ENCODE peak calls at places on chromosome X, in four cellular contexts. M is astrocyte, J is GM20000, H is suprapubic skin. E is an unnamed sample.
A peak's percentile ranks its signal among the peaks of the same experiment; 100 is the strongest.

GRCh38 chrX:40094900-40095587 is 2.7 kb downstream of the BCOR start:
- DNase-seq in M (no peak), J (no peak), H (no peak), E (no peak)

GRCh38 chrX:16807976-16808542 is 21.8 kb downstream of the TXLNG start:
- DNase-seq in H (no peak), M (peak; percentile 19), J (no peak), E (no peak)

GRCh38 chrX:129523076-129524055 is at the start of gene SMARCA1:
- DNase-seq in M (peak; percentile 61), J (peak; percentile 6), H (peak; percentile 68), E (no peak)

GRCh38 chrX:39619182-39620009 is 478.4 kb downstream of the BCOR start:
- DNase-seq in M (no peak), J (no peak), H (no peak), E (no peak)

GRCh38 chrX:97027384-97027922 is 143.7 kb downstream of the RPA4 start:
- DNase-seq in M (peak; percentile 34), H (no peak), J (no peak), E (no peak)

GRCh38 chrX:104712515-104712914 is 146.5 kb downstream of the IL1RAPL2 start:
- DNase-seq in J (no peak), M (no peak), H (no peak), E (no peak)

GRCh38 chrX:3244955-3245354 is 101.5 kb downstream of the MXRA5 start:
- DNase-seq in J (no peak), H (no peak), M (no peak), E (no peak)

GRCh38 chrX:153818571-153819397 is 11.6 kb downstream of the PDZD4 start:
- DNase-seq in H (no peak), J (peak; percentile 62), M (no peak), E (peak; percentile 83)

GRCh38 chrX:69083785-69084184 is 81.5 kb downstream of the PJA1 start:
- DNase-seq in H (no peak), J (no peak), M (no peak), E (no peak)

GRCh38 chrX:9171841-9172240 is 137.9 kb upstream of the FAM9B start:
- DNase-seq in H (no peak), M (peak; percentile 70), J (no peak), E (no peak)

GRCh38 chrX:7448123-7448522 is 300.2 kb upstream of the PUDP start:
- DNase-seq in J (no peak), H (no peak), M (no peak), E (no peak)

GRCh38 chrX:132676102-132676501 is 187.3 kb upstream of the MBNL3 start:
- DNase-seq in H (no peak), J (no peak), M (no peak), E (no peak)

GRCh38 chrX:132677233-132677716 is 188.4 kb upstream of the MBNL3 start:
- DNase-seq in J (no peak), M (no peak), H (no peak), E (no peak)

GRCh38 chrX:132671229-132671641 is 182.4 kb upstream of the MBNL3 start:
- DNase-seq in J (no peak), H (no peak), M (peak; percentile 8), E (no peak)

GRCh38 chrX:132676561-132677186 is 187.8 kb upstream of the MBNL3 start:
- DNase-seq in M (no peak), J (no peak), H (no peak), E (no peak)
- TF ChIP-seq CTCF in M (no peak), J (no peak), H (no peak), E (peak; percentile 55)

GRCh38 chrX:11540532-11541377 is 125.0 kb downstream of the ARHGAP6 start:
- DNase-seq in H (no peak), J (peak; percentile 18), M (no peak), E (no peak)
- TF ChIP-seq CTCF in H (no peak), J (peak; percentile 8), M (no peak), E (peak; percentile 20)

GRCh38 chrX:115192244-115192700 is 3.1 kb downstream of the RBMXL3 start:
- DNase-seq in J (no peak), M (no peak), H (no peak), E (peak; percentile 88)

GRCh38 chrX:115189646-115190635 is 731 bp downstream of the RBMXL3 start:
- DNase-seq in M (no peak), H (no peak), J (no peak), E (no peak)

GRCh38 chrX:115190636-115191489 is 1.7 kb downstream of the RBMXL3 start:
- DNase-seq in H (no peak), J (no peak), M (no peak), E (no peak)

GRCh38 chrX:115189110-115189509 is at the start of gene RBMXL3:
- DNase-seq in M (no peak), H (no peak), J (no peak), E (no peak)

DNA sequence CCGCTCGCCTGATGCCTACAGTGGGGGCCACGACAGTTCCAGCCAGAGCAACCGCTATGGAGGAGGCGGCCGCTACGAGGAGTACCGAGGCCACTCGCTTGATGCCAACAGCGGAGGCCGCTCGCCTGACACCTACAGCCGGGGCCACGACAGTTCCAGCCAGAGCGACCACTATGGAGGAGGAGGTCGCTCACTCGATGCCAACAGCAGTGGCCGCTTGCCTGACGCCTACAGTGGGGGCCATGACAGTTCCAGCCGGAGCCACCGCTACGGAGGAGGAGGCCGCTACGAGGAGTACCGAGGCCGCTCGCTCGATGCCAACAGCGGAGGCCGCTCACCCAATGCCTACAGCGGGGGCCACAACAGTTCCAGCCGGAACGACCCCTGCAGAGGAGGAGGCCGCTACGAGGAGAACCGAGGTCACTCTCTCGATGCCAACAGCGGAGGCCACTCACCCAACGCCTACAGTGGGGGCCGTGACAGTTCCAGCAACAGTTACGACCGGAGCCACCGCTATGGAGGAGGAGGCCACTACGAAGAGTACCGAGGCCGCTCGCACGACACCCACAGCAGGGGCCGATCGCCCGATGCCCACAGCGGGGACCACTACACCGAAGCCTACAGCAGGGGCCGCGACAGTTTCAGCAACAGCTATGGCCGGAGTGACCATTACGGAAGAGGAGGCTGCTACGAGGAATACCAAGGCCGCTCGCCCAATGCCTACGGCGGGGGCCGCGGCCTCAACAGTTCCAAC is 2.5 kb downstream of the RBMXL3 start:
- DNase-seq in M (no peak), J (no peak), H (no peak), E (peak; percentile 90)
- TF ChIP-seq CTCF in M (no peak), J (no peak), H (no peak), E (no peak)

DNA sequence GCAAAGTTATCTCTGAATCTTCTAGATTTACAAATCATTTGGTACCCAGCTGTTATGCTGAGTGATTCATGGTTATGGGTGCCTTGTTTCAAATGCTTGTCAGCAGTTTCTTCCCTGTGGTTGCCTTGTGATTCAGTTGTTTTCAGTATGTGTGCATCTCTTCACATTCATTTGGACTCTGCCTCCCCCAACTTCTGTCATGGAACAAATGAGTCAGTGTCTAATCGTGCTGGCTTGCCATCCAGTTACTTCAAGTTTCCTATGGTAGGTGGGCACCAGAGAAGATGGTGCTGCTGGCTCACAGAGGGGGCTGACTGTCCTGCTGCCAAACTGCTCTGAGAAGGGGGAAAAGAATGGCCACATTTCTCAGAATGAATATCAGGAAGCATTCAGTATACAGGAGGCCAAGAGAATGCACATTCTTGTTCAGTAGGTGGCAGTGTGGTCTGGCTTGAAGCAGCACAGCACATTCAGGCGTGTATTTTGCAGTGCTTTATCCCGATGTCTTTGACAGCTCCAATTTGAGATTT is 260.9 kb downstream of the GLUD2 start:
- DNase-seq in M (peak; percentile 86), J (peak; percentile 28), H (no peak), E (no peak)
- TF ChIP-seq CTCF in M (peak; percentile 38), J (peak; percentile 25), H (peak; percentile 30), E (peak; percentile 78)

GRCh38 chrX:26649534-26649933 is 433.6 kb downstream of the MAGEB5 start:
- DNase-seq in J (peak; percentile 11), M (no peak), H (no peak), E (no peak)
- TF ChIP-seq CTCF in J (peak; percentile 28), M (peak; percentile 17), H (no peak), E (peak; percentile 71)

E was measured in chondrocyte.